ENCODE peak calls at places on chromosomes 2 and 18, in eight cellular contexts. K is tibial artery; H is KG1; V is heart right ventricle; J is fibroblast of lung; O is stimulated activated CD8-positive, alpha-beta memory T cell treated with anti-CD3 and anti-CD28 coated beads, Interleukin-12 subunit alpha, Interleukin-12 subunit beta, amount 100 ng/mL, for 4 hours; E is right cardiac atrium; M is heart left ventricle. T is an unnamed sample.

GRCh38 chr2:84925336-84925723 is 19.9 kb downstream of the TMSB10 start:
- DNase-seq in K (no peak), H (no peak), V (no peak), J (no peak), O (no peak), E (no peak), M (no peak), T (no peak)

GRCh38 chr2:112692914-112693313 is 27.9 kb upstream of the NT5DC4 start:
- DNase-seq in K (no peak), H (no peak), V (no peak), J (no peak), O (no peak), E (no peak), M (no peak), T (no peak)

GRCh38 chr18:2112435-2113045 is 458.8 kb downstream of the METTL4 start:
- DNase-seq in K (no peak), H (no peak), V (no peak), J (no peak), O (no peak), E (no peak), M (no peak), T (no peak)

GRCh38 chr2:181552808-181553207 is 95.6 kb downstream of the ITGA4 start:
- DNase-seq in K (no peak), H (no peak), V (no peak), J (no peak), O (no peak), E (no peak), M (no peak), T (no peak)

GRCh38 chr2:29811378-29811777 is 110.0 kb downstream of the ALK start:
- DNase-seq in K (no peak), H (no peak), V (no peak), J (no peak), O (no peak), E (no peak), M (no peak), T (no peak)

GRCh38 chr18:73564073-73564472 is 583.6 kb downstream of the FBXO15 start:
- DNase-seq in K (no peak), H (no peak), V (no peak), J (peak), O (no peak), E (no peak), M (no peak), T (no peak)

GRCh38 chr18:25737710-25738251 is 352.6 kb downstream of the SS18 start:
- DNase-seq in K (no peak), H (no peak), V (no peak), J (peak), O (no peak), E (no peak), M (no peak), T (no peak)

GRCh38 chr2:112004246-112004645 is 50.8 kb upstream of the TMEM87B start:
- DNase-seq in K (peak), H (peak), V (peak), J (no peak), O (no peak), E (peak), M (peak), T (peak)

GRCh38 chr2:82636411-82637020 is 1822.6 kb downstream of the SUCLG1 start:
- DNase-seq in K (no peak), H (no peak), V (no peak), J (peak), O (no peak), E (no peak), M (no peak), T (no peak)

GRCh38 chr2:20674974-20675679 is 8.2 kb downstream of the GDF7 start:
- DNase-seq in K (peak), H (no peak), V (peak), J (peak), O (no peak), E (peak), M (peak), T (no peak)

GRCh38 chr2:191738003-191738402 is 60.1 kb downstream of the NABP1 start:
- DNase-seq in K (no peak), H (no peak), V (no peak), J (no peak), O (no peak), E (no peak), M (no peak), T (no peak)

GRCh38 chr2:189254268-189254883 is 74.8 kb upstream of the COL5A2 start:
- DNase-seq in K (peak), H (no peak), V (peak), J (peak), O (no peak), E (peak), M (no peak), T (no peak)

GRCh38 chr2:126399001-126399400 is 257.0 kb upstream of the GYPC start:
- DNase-seq in K (no peak), H (no peak), V (no peak), J (no peak), O (no peak), E (no peak), M (no peak), T (no peak)

GRCh38 chr2:199955007-199955338 is 318 bp downstream of the TYW5 start:
- DNase-seq in K (no peak), H (peak), V (no peak), J (no peak), O (no peak), E (no peak), M (no peak), T (peak)

GRCh38 chr2:239903210-239903609 is 121.9 kb downstream of the NDUFA10 start:
- DNase-seq in K (no peak), H (no peak), V (no peak), J (no peak), O (no peak), E (no peak), M (peak), T (no peak)

GRCh38 chr2:156589381-156590079 is 153.4 kb downstream of the GPD2 start:
- DNase-seq in K (no peak), H (peak), V (no peak), J (peak), O (no peak), E (peak), M (no peak), T (peak)

GRCh38 chr18:73987247-73987980 is 160.2 kb downstream of the FBXO15 start:
- DNase-seq in K (no peak), H (no peak), V (no peak), J (no peak), O (no peak), E (no peak), M (no peak), T (no peak)

GRCh38 chr2:233422649-233423435 is 68.5 kb downstream of the DGKD start:
- DNase-seq in K (no peak), H (no peak), V (no peak), J (no peak), O (no peak), E (no peak), M (no peak), T (no peak)

GRCh38 chr18:5398269-5398668 is 102.7 kb upstream of the ZBTB14 start:
- DNase-seq in K (no peak), H (no peak), V (no peak), J (no peak), O (no peak), E (no peak), M (no peak), T (no peak)

GRCh38 chr18:76528477-76529432 is 33.7 kb upstream of the ZNF516 start:
- DNase-seq in K (peak), H (no peak), V (no peak), J (peak), O (no peak), E (no peak), M (peak), T (peak)

GRCh38 chr2:121043827-121044222 is 241.2 kb downstream of the TFCP2L1 start:
- DNase-seq in K (no peak), H (no peak), V (no peak), J (no peak), O (no peak), E (no peak), M (no peak), T (no peak)

GRCh38 chr2:39511219-39511785 is 74.2 kb upstream of the MAP4K3 start:
- DNase-seq in K (no peak), H (no peak), V (no peak), J (no peak), O (no peak), E (no peak), M (no peak), T (no peak)

T was measured in GM10248.